ENCODE peak calls at places on chromosome 15, in four cellular contexts. R is cardiac muscle cell, V is lower leg skin, M is foreskin fibroblast. F is an unnamed sample.

GRCh38 chr15:57263520-57263919 is 112.8 kb upstream of the CGNL1 start:
- DNase-seq in R (no peak), V (no peak), M (no peak), F (no peak)

GRCh38 chr15:57562220-57562769 is 29.4 kb upstream of the MYZAP start:
- DNase-seq in R (peak), M (no peak), V (peak), F (no peak)

GRCh38 chr15:94523873-94524272 is 292.5 kb downstream of the MCTP2 start:
- DNase-seq in M (no peak), V (no peak), R (no peak), F (no peak)

GRCh38 chr15:44298878-44299277 is 10.4 kb downstream of the GOLM2 start:
- DNase-seq in R (no peak), V (no peak), M (no peak), F (no peak)

GRCh38 chr15:38454687-38455071 is 752 bp downstream of the FAM98B start:
- DNase-seq in R (peak), V (no peak), M (no peak), F (peak)

GRCh38 chr15:26376243-26376642 is 396.6 kb downstream of the GABRB3 start:
- DNase-seq in M (no peak), R (no peak), V (no peak), F (no peak)

GRCh38 chr15:100879046-100879445 is 585 bp upstream of the ALDH1A3 start:
- DNase-seq in R (peak), V (no peak), M (no peak), F (peak)

GRCh38 chr15:83113881-83114280 is 6.4 kb downstream of the TM6SF1 start:
- DNase-seq in V (no peak), R (no peak), M (no peak), F (no peak)

GRCh38 chr15:75508741-75509532 is 57.4 kb upstream of the SIN3A start:
- DNase-seq in R (peak), M (peak), V (no peak), F (peak)

DNA sequence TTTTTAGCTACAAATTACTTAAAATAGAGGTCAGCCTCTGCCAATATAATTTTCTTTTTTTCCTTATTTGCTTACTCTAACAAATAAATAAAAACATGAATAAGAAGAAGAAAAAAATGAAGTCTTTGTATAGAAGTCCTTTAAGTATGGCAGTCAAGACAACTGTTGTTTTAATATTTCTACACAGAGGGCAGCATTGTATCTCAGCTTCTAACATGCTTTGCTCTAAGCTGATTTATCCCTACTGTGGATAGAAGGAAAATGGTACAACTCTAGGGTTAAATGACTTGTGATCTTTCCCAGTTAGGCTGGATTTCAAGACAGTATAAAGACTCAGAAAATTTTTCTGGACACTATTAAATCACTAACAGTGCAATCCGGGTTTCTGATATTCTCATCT is 104.3 kb upstream of the MEIS2 start:
- DNase-seq in V (no peak), R (peak), M (no peak), F (peak)
- TF ChIP-seq CTCF in V (no peak), R (no peak), M (no peak), F (no peak)

DNA sequence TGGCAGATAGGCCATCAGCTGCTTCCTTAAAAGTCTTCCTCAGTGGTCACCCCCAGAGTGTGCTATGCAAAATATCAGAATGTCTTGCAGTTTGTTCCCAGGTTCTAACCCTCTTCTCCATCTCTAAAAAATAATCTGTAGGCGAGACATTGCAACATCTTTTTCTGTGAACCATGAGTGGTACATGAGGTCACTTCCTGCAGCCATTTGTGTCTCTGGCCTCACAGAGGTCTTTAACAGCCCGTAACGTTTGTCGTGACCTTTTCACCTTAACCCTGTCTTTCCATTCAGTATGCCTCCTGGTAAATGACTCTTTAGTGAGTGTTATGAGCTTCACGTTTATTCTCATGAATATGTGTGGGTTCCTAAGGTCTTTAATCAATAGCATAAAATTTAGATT is 145.4 kb downstream of the KLHL25 start:
- DNase-seq in M (peak), V (no peak), R (peak), F (peak)
- H3K4me3 ChIP-seq in M (no peak), V (no peak), R (no peak), F (no peak)

GRCh38 chr15:77650285-77650684 is 17.6 kb upstream of the LINGO1 start:
- DNase-seq in R (peak), V (no peak), M (no peak), F (peak)
- TF ChIP-seq CTCF in R (peak), V (no peak), M (no peak), F (peak)

DNA sequence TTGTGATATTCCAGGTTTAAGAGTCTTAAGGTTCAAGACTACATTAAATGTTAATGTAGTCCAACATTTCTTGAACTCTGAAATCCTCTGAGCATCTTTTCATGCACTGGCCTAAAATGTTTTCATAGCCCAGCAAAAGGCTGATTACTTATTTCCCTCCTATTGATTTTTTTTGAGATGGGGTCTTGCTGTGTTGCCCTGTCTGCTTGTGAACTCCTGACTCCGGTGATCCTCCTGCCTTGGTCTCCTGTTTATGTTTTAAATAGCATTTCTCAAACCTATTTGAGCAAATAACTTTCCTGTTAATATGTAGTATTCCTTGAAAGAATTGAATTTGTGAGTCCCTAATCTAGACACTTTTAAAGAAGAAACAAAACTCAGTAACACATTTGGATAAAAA is 133.5 kb downstream of the IGF1R start:
- DNase-seq in V (no peak), M (no peak), R (no peak), F (no peak)
- H3K4me3 ChIP-seq in V (no peak), M (no peak), R (no peak), F (no peak)